ENCODE peak calls at places on chromosomes 11 and 22, in nine cellular contexts. One of them, this sample, is unnamed.

GRCh38 chr22:50547231-50547851 is 1.6 kb downstream of the KLHDC7B start:
- DNase-seq in IMR-90: no peak
- DNase-seq in heart left ventricle: no peak
- DNase-seq in neural progenitor cell: no peak
- DNase-seq in stomach: no peak
- DNase-seq in GM23338: no peak
- DNase-seq in OCI-LY7: no peak
- DNase-seq in tibial artery: no peak
- DNase-seq in lung: no peak
- DNase-seq in this sample: no peak

GRCh38 chr11:35943294-35943693 is 568 bp upstream of the LDLRAD3 start:
- DNase-seq in OCI-LY7: no peak
- DNase-seq in tibial artery: no peak
- DNase-seq in IMR-90: no peak
- DNase-seq in heart left ventricle: no peak
- DNase-seq in GM23338: peak; percentile 24
- DNase-seq in neural progenitor cell: no peak
- DNase-seq in stomach: no peak
- DNase-seq in lung: no peak
- DNase-seq in this sample: no peak

GRCh38 chr11:96105944-96106343 is 182.0 kb upstream of the MTMR2 start:
- DNase-seq in lung: no peak
- DNase-seq in neural progenitor cell: no peak
- DNase-seq in tibial artery: no peak
- DNase-seq in heart left ventricle: no peak
- DNase-seq in stomach: no peak
- DNase-seq in OCI-LY7: no peak
- DNase-seq in IMR-90: no peak
- DNase-seq in GM23338: no peak
- DNase-seq in this sample: no peak

GRCh38 chr11:75547617-75548054 is 14.4 kb upstream of the SERPINH1 start:
- DNase-seq in neural progenitor cell: peak; percentile 88
- DNase-seq in stomach: peak; percentile 74
- DNase-seq in tibial artery: peak; percentile 65
- DNase-seq in GM23338: peak; percentile 89
- DNase-seq in lung: peak; percentile 72
- DNase-seq in OCI-LY7: peak; percentile 41
- DNase-seq in heart left ventricle: peak; percentile 74
- DNase-seq in IMR-90: peak; percentile 65
- DNase-seq in this sample: peak; percentile 66

GRCh38 chr22:50532353-50532700 is 2.5 kb upstream of the TYMP start:
- DNase-seq in neural progenitor cell: peak; percentile 42
- DNase-seq in tibial artery: no peak
- DNase-seq in OCI-LY7: peak; percentile 22
- DNase-seq in GM23338: no peak
- DNase-seq in IMR-90: no peak
- DNase-seq in stomach: no peak
- DNase-seq in lung: peak; percentile 56
- DNase-seq in heart left ventricle: peak; percentile 68
- DNase-seq in this sample: peak; percentile 61

GRCh38 chr11:4086584-4087353 is 7.8 kb upstream of the RRM1 start:
- DNase-seq in tibial artery: no peak
- DNase-seq in OCI-LY7: no peak
- DNase-seq in neural progenitor cell: no peak
- DNase-seq in lung: no peak
- DNase-seq in heart left ventricle: no peak
- DNase-seq in GM23338: no peak
- DNase-seq in IMR-90: no peak
- DNase-seq in stomach: no peak
- DNase-seq in this sample: no peak

GRCh38 chr11:97961431-97961830 is 1059.3 kb upstream of the CNTN5 start:
- DNase-seq in tibial artery: no peak
- DNase-seq in neural progenitor cell: no peak
- DNase-seq in GM23338: no peak
- DNase-seq in stomach: no peak
- DNase-seq in heart left ventricle: no peak
- DNase-seq in IMR-90: no peak
- DNase-seq in lung: no peak
- DNase-seq in OCI-LY7: no peak
- DNase-seq in this sample: no peak

GRCh38 chr11:456533-456932 is 6.5 kb downstream of the PTDSS2 start:
- DNase-seq in tibial artery: no peak
- DNase-seq in IMR-90: no peak
- DNase-seq in lung: no peak
- DNase-seq in neural progenitor cell: no peak
- DNase-seq in stomach: no peak
- DNase-seq in GM23338: no peak
- DNase-seq in heart left ventricle: no peak
- DNase-seq in OCI-LY7: no peak
- DNase-seq in this sample: no peak

GRCh38 chr11:111541209-111542061 is 915 bp downstream of the LAYN start:
- DNase-seq in lung: peak; percentile 47
- DNase-seq in heart left ventricle: peak; percentile 71
- DNase-seq in OCI-LY7: no peak
- DNase-seq in tibial artery: peak; percentile 48
- DNase-seq in neural progenitor cell: peak; percentile 52
- DNase-seq in GM23338: peak; percentile 78
- DNase-seq in stomach: no peak
- DNase-seq in IMR-90: peak; percentile 92
- DNase-seq in this sample: peak; percentile 73

GRCh38 chr22:39724857-39725256 is 154.3 kb downstream of the CACNA1I start:
- DNase-seq in stomach: no peak
- DNase-seq in IMR-90: no peak
- DNase-seq in neural progenitor cell: no peak
- DNase-seq in heart left ventricle: no peak
- DNase-seq in tibial artery: no peak
- DNase-seq in lung: no peak
- DNase-seq in OCI-LY7: no peak
- DNase-seq in GM23338: no peak
- DNase-seq in this sample: no peak

GRCh38 chr11:17256512-17256911 is 20.0 kb upstream of the NUCB2 start:
- DNase-seq in lung: no peak
- DNase-seq in heart left ventricle: no peak
- DNase-seq in stomach: no peak
- DNase-seq in neural progenitor cell: no peak
- DNase-seq in GM23338: no peak
- DNase-seq in IMR-90: peak; percentile 99
- DNase-seq in tibial artery: no peak
- DNase-seq in OCI-LY7: no peak
- DNase-seq in this sample: no peak

GRCh38 chr11:106087815-106088435 is 10.5 kb downstream of the AASDHPPT start:
- DNase-seq in OCI-LY7: peak; percentile 42
- DNase-seq in IMR-90: peak; percentile 65
- DNase-seq in lung: no peak
- DNase-seq in GM23338: peak; percentile 63
- DNase-seq in tibial artery: peak; percentile 53
- DNase-seq in neural progenitor cell: peak; percentile 54
- DNase-seq in heart left ventricle: peak; percentile 15
- DNase-seq in stomach: peak; percentile 66
- DNase-seq in this sample: peak; percentile 19

GRCh38 chr11:23123766-23124165 is 263.5 kb upstream of the CCDC179 start:
- DNase-seq in tibial artery: no peak
- DNase-seq in stomach: no peak
- DNase-seq in IMR-90: peak; percentile 51
- DNase-seq in lung: no peak
- DNase-seq in neural progenitor cell: no peak
- DNase-seq in heart left ventricle: no peak
- DNase-seq in GM23338: no peak
- DNase-seq in OCI-LY7: no peak
- DNase-seq in this sample: no peak

GRCh38 chr11:23124996-23125395 is 264.7 kb upstream of the CCDC179 start:
- DNase-seq in neural progenitor cell: no peak
- DNase-seq in stomach: no peak
- DNase-seq in GM23338: no peak
- DNase-seq in OCI-LY7: no peak
- DNase-seq in tibial artery: no peak
- DNase-seq in lung: no peak
- DNase-seq in IMR-90: no peak
- DNase-seq in heart left ventricle: no peak
- DNase-seq in this sample: no peak

GRCh38 chr11:23124249-23124648 is 264.0 kb upstream of the CCDC179 start:
- DNase-seq in stomach: no peak
- DNase-seq in GM23338: no peak
- DNase-seq in OCI-LY7: no peak
- DNase-seq in lung: no peak
- DNase-seq in IMR-90: peak; percentile 7
- DNase-seq in tibial artery: no peak
- DNase-seq in neural progenitor cell: no peak
- DNase-seq in heart left ventricle: no peak
- DNase-seq in this sample: no peak

GRCh38 chr11:23127706-23128105 is 267.4 kb upstream of the CCDC179 start:
- DNase-seq in lung: no peak
- DNase-seq in stomach: no peak
- DNase-seq in OCI-LY7: no peak
- DNase-seq in GM23338: no peak
- DNase-seq in heart left ventricle: no peak
- DNase-seq in tibial artery: no peak
- DNase-seq in IMR-90: no peak
- DNase-seq in neural progenitor cell: no peak
- DNase-seq in this sample: no peak
- TF ChIP-seq CTCF in lung: no peak
- TF ChIP-seq CTCF in stomach: no peak
- TF ChIP-seq CTCF in OCI-LY7: no peak
- TF ChIP-seq CTCF in GM23338: no peak
- TF ChIP-seq CTCF in heart left ventricle: no peak
- TF ChIP-seq CTCF in tibial artery: no peak
- TF ChIP-seq CTCF in IMR-90: no peak
- TF ChIP-seq CTCF in neural progenitor cell: no peak
- TF ChIP-seq CTCF in this sample: no peak

GRCh38 chr22:23782649-23783048 is 4.1 kb upstream of the SMARCB1 start:
- DNase-seq in lung: no peak
- DNase-seq in heart left ventricle: no peak
- DNase-seq in OCI-LY7: no peak
- DNase-seq in neural progenitor cell: no peak
- DNase-seq in GM23338: no peak
- DNase-seq in IMR-90: no peak
- DNase-seq in tibial artery: no peak
- DNase-seq in stomach: no peak
- DNase-seq in this sample: no peak

GRCh38 chr22:23786261-23786710 is 480 bp upstream of the SMARCB1 start:
- DNase-seq in stomach: no peak
- DNase-seq in tibial artery: no peak
- DNase-seq in neural progenitor cell: no peak
- DNase-seq in IMR-90: no peak
- DNase-seq in lung: no peak
- DNase-seq in OCI-LY7: peak; percentile 58
- DNase-seq in GM23338: no peak
- DNase-seq in heart left ventricle: no peak
- DNase-seq in this sample: no peak

GRCh38 chr22:23783496-23784167 is 3.1 kb upstream of the SMARCB1 start:
- DNase-seq in tibial artery: no peak
- DNase-seq in lung: no peak
- DNase-seq in OCI-LY7: no peak
- DNase-seq in neural progenitor cell: no peak
- DNase-seq in heart left ventricle: no peak
- DNase-seq in stomach: no peak
- DNase-seq in GM23338: no peak
- DNase-seq in IMR-90: no peak
- DNase-seq in this sample: no peak

GRCh38 chr22:23786752-23787599 is at the start of gene SMARCB1:
- DNase-seq in tibial artery: peak; percentile 94
- DNase-seq in stomach: peak; percentile 94
- DNase-seq in lung: peak; percentile 86
- DNase-seq in GM23338: peak; percentile 97
- DNase-seq in heart left ventricle: peak; percentile 92
- DNase-seq in neural progenitor cell: peak; percentile 95
- DNase-seq in IMR-90: peak; percentile 91
- DNase-seq in OCI-LY7: peak; percentile 94
- DNase-seq in this sample: peak; percentile 92

GRCh38 chr22:23784215-23784732 is 2.5 kb upstream of the SMARCB1 start:
- DNase-seq in lung: no peak
- DNase-seq in stomach: peak; percentile 46
- DNase-seq in OCI-LY7: no peak
- DNase-seq in GM23338: no peak
- DNase-seq in neural progenitor cell: no peak
- DNase-seq in heart left ventricle: no peak
- DNase-seq in tibial artery: no peak
- DNase-seq in IMR-90: peak; percentile 41
- DNase-seq in this sample: no peak
- H3K4me1 ChIP-seq in lung: peaks cover 5% of the 10 kb centered on the region
- H3K4me1 ChIP-seq in stomach: peaks cover 42% of the 10 kb centered on the region
- H3K4me1 ChIP-seq in OCI-LY7: peaks cover 35% of the 10 kb centered on the region
- H3K4me1 ChIP-seq in GM23338: peaks cover 23% of the 10 kb centered on the region
- H3K4me1 ChIP-seq in neural progenitor cell: peaks cover 21% of the 10 kb centered on the region
- H3K4me1 ChIP-seq in heart left ventricle: peaks cover 4% of the 10 kb centered on the region
- H3K4me1 ChIP-seq in tibial artery: peaks cover 12% of the 10 kb centered on the region
- H3K4me1 ChIP-seq in IMR-90: peaks cover 25% of the 10 kb centered on the region
- H3K4me1 ChIP-seq in this sample: peaks cover 23% of the 10 kb centered on the region

GRCh38 chr11:9397746-9398680 is 13.6 kb downstream of the IPO7 start:
- DNase-seq in stomach: no peak
- DNase-seq in tibial artery: no peak
- DNase-seq in IMR-90: no peak
- DNase-seq in OCI-LY7: no peak
- DNase-seq in heart left ventricle: no peak
- DNase-seq in neural progenitor cell: no peak
- DNase-seq in GM23338: no peak
- DNase-seq in lung: no peak
- DNase-seq in this sample: no peak
- TF ChIP-seq CTCF in stomach: no peak
- TF ChIP-seq CTCF in tibial artery: no peak
- TF ChIP-seq CTCF in IMR-90: no peak
- TF ChIP-seq CTCF in OCI-LY7: no peak
- TF ChIP-seq CTCF in heart left ventricle: no peak
- TF ChIP-seq CTCF in neural progenitor cell: no peak
- TF ChIP-seq CTCF in GM23338: no peak
- TF ChIP-seq CTCF in lung: no peak
- TF ChIP-seq CTCF in this sample: no peak

GRCh38 chr11:65423516-65424199 is 1.1 kb downstream of the NEAT1 start:
- DNase-seq in lung: no peak
- DNase-seq in GM23338: no peak
- DNase-seq in heart left ventricle: no peak
- DNase-seq in neural progenitor cell: no peak
- DNase-seq in stomach: peak; percentile 40
- DNase-seq in tibial artery: peak; percentile 24
- DNase-seq in OCI-LY7: peak; percentile 45
- DNase-seq in IMR-90: peak; percentile 32
- DNase-seq in this sample: peak; percentile 24
- H3K4me1 ChIP-seq in lung: no peaks in the 10 kb centered on the region
- H3K4me1 ChIP-seq in GM23338: peaks cover 81% of the 10 kb centered on the region
- H3K4me1 ChIP-seq in heart left ventricle: peaks cover 7% of the 10 kb centered on the region
- H3K4me1 ChIP-seq in neural progenitor cell: peaks cover 44% of the 10 kb centered on the region
- H3K4me1 ChIP-seq in stomach: peaks cover 46% of the 10 kb centered on the region
- H3K4me1 ChIP-seq in tibial artery: peaks cover 23% of the 10 kb centered on the region
- H3K4me1 ChIP-seq in OCI-LY7: peaks cover 56% of the 10 kb centered on the region
- H3K4me1 ChIP-seq in IMR-90: peaks cover 13% of the 10 kb centered on the region
- H3K4me1 ChIP-seq in this sample: peaks cover 17% of the 10 kb centered on the region